ENCODE peak calls at places on chromosomes 16 and 17, in four cellular contexts. One of them, this sample, is unnamed.

GRCh38 chr17:57999496-58000017 is 7.5 kb downstream of the SRSF1 start:
- DNase-seq in stomach: no peak
- DNase-seq in skeletal muscle cell: no peak
- DNase-seq in lung: no peak
- DNase-seq in this sample: peak; percentile 89

GRCh38 chr17:80101946-80102706 is 745 bp downstream of the GAA start:
- DNase-seq in stomach: no peak
- DNase-seq in lung: no peak
- DNase-seq in skeletal muscle cell: no peak
- DNase-seq in this sample: peak; percentile 48

GRCh38 chr17:49520386-49521087 is 25.4 kb downstream of the NGFR start:
- DNase-seq in lung: no peak
- DNase-seq in skeletal muscle cell: no peak
- DNase-seq in stomach: no peak
- DNase-seq in this sample: no peak

GRCh38 chr17:66737524-66737923 is 97.4 kb upstream of the CACNG5 start:
- DNase-seq in skeletal muscle cell: no peak
- DNase-seq in lung: no peak
- DNase-seq in stomach: no peak
- DNase-seq in this sample: peak; percentile 77

GRCh38 chr17:50298018-50298417 is 23.8 kb downstream of the TMEM92 start:
- DNase-seq in lung: no peak
- DNase-seq in stomach: no peak
- DNase-seq in skeletal muscle cell: no peak
- DNase-seq in this sample: no peak

GRCh38 chr16:76071690-76072089 is 205.5 kb upstream of the CNTNAP4 start:
- DNase-seq in lung: no peak
- DNase-seq in skeletal muscle cell: no peak
- DNase-seq in stomach: no peak
- DNase-seq in this sample: no peak

GRCh38 chr17:50534222-50534978 is 1.9 kb downstream of the EPN3 start:
- DNase-seq in skeletal muscle cell: no peak
- DNase-seq in stomach: peak; percentile 83
- DNase-seq in lung: no peak
- DNase-seq in this sample: no peak

GRCh38 chr16:31297496-31297895 is 37.7 kb downstream of the ITGAM start:
- DNase-seq in skeletal muscle cell: no peak
- DNase-seq in lung: no peak
- DNase-seq in stomach: no peak
- DNase-seq in this sample: no peak

GRCh38 chr17:76122411-76123126 is 18.5 kb downstream of the FOXJ1 start:
- DNase-seq in skeletal muscle cell: no peak
- DNase-seq in lung: no peak
- DNase-seq in stomach: no peak
- DNase-seq in this sample: no peak

GRCh38 chr17:80833952-80834895 is 157.4 kb upstream of the CHMP6 start:
- DNase-seq in skeletal muscle cell: peak; percentile 72
- DNase-seq in lung: no peak
- DNase-seq in stomach: no peak
- DNase-seq in this sample: peak; percentile 74

GRCh38 chr16:17947165-17947564 is 389.4 kb downstream of the NPIPA8 start:
- DNase-seq in skeletal muscle cell: no peak
- DNase-seq in lung: no peak
- DNase-seq in stomach: no peak
- DNase-seq in this sample: no peak

GRCh38 chr17:81097134-81097942 is 62.4 kb downstream of the BAIAP2 start:
- DNase-seq in skeletal muscle cell: peak; percentile 57
- DNase-seq in lung: peak; percentile 71
- DNase-seq in stomach: peak; percentile 74
- DNase-seq in this sample: peak; percentile 87

GRCh38 chr17:35088911-35089845 is 25.7 kb upstream of the RFFL start:
- DNase-seq in skeletal muscle cell: no peak
- DNase-seq in lung: peak; percentile 83
- DNase-seq in stomach: peak; percentile 94
- DNase-seq in this sample: peak; percentile 79

GRCh38 chr16:26015776-26016175 is 324.0 kb downstream of the HS3ST4 start:
- DNase-seq in skeletal muscle cell: no peak
- DNase-seq in stomach: no peak
- DNase-seq in lung: no peak
- DNase-seq in this sample: no peak

GRCh38 chr16:35305476-35305875 is 1846.1 kb downstream of the TP53TG3F start:
- DNase-seq in lung: no peak
- DNase-seq in stomach: no peak
- DNase-seq in skeletal muscle cell: no peak
- DNase-seq in this sample: no peak

GRCh38 chr16:15907863-15908478 is 19.6 kb upstream of the CEP20 start:
- DNase-seq in stomach: peak; percentile 35
- DNase-seq in lung: peak; percentile 31
- DNase-seq in skeletal muscle cell: no peak
- DNase-seq in this sample: peak; percentile 56

GRCh38 chr16:48740964-48741363 is 131.0 kb upstream of the N4BP1 start:
- DNase-seq in skeletal muscle cell: no peak
- DNase-seq in lung: no peak
- DNase-seq in stomach: no peak
- DNase-seq in this sample: no peak

GRCh38 chr17:58338907-58339774 is 10.5 kb upstream of the TSPOAP1 start:
- DNase-seq in lung: peak; percentile 54
- DNase-seq in stomach: no peak
- DNase-seq in skeletal muscle cell: peak; percentile 62
- DNase-seq in this sample: peak; percentile 62

GRCh38 chr16:86593913-86594312 is 15.6 kb downstream of the FOXL1 start:
- DNase-seq in skeletal muscle cell: no peak
- DNase-seq in stomach: no peak
- DNase-seq in lung: no peak
- DNase-seq in this sample: no peak

GRCh38 chr16:3444032-3444388 is 530 bp downstream of the NAA60 start:
- DNase-seq in lung: no peak
- DNase-seq in stomach: peak; percentile 36
- DNase-seq in skeletal muscle cell: peak; percentile 47
- DNase-seq in this sample: peak; percentile 80

GRCh38 chr17:57109393-57110151 is 24.5 kb downstream of the AKAP1 start:
- DNase-seq in lung: no peak
- DNase-seq in stomach: no peak
- DNase-seq in skeletal muscle cell: no peak
- DNase-seq in this sample: peak; percentile 39

GRCh38 chr17:49076575-49077384 is 55.8 kb upstream of the B4GALNT2 start:
- DNase-seq in stomach: no peak
- DNase-seq in lung: no peak
- DNase-seq in skeletal muscle cell: peak; percentile 75
- DNase-seq in this sample: peak; percentile 92

GRCh38 chr17:65198653-65199382 is 61.6 kb downstream of the RGS9 start:
- DNase-seq in skeletal muscle cell: no peak
- DNase-seq in stomach: no peak
- DNase-seq in lung: no peak
- DNase-seq in this sample: peak; percentile 82

GRCh38 chr17:68398731-68399637 is 58.3 kb downstream of the WIPI1 start:
- DNase-seq in lung: peak; percentile 53
- DNase-seq in stomach: peak; percentile 60
- DNase-seq in skeletal muscle cell: peak; percentile 49
- DNase-seq in this sample: peak; percentile 90

GRCh38 chr16:85328665-85329058 is 216.4 kb upstream of the CIBAR2 start:
- DNase-seq in skeletal muscle cell: no peak
- DNase-seq in lung: no peak
- DNase-seq in stomach: no peak
- DNase-seq in this sample: no peak

GRCh38 chr16:10561425-10561824 is 19.0 kb downstream of the EMP2 start:
- DNase-seq in lung: no peak
- DNase-seq in stomach: no peak
- DNase-seq in skeletal muscle cell: no peak
- DNase-seq in this sample: no peak

GRCh38 chr16:10558305-10558704 is 22.1 kb downstream of the EMP2 start:
- DNase-seq in skeletal muscle cell: no peak
- DNase-seq in stomach: peak; percentile 40
- DNase-seq in lung: no peak
- DNase-seq in this sample: no peak

GRCh38 chr16:10557750-10558149 is 22.6 kb downstream of the EMP2 start:
- DNase-seq in stomach: no peak
- DNase-seq in skeletal muscle cell: no peak
- DNase-seq in lung: no peak
- DNase-seq in this sample: no peak

GRCh38 chr16:10561001-10561400 is 19.4 kb downstream of the EMP2 start:
- DNase-seq in lung: no peak
- DNase-seq in stomach: no peak
- DNase-seq in skeletal muscle cell: no peak
- DNase-seq in this sample: no peak

GRCh38 chr16:10558746-10559641 is 21.4 kb downstream of the EMP2 start:
- DNase-seq in stomach: peak; percentile 75
- DNase-seq in skeletal muscle cell: no peak
- DNase-seq in lung: peak; percentile 54
- DNase-seq in this sample: no peak
- H3K4me3 ChIP-seq in stomach: peak overlapping the region; percentile 10
- H3K4me3 ChIP-seq in skeletal muscle cell: no peak overlapping the region
- H3K4me3 ChIP-seq in lung: no peak overlapping the region
- H3K4me3 ChIP-seq in this sample: no peak overlapping the region

DNA sequence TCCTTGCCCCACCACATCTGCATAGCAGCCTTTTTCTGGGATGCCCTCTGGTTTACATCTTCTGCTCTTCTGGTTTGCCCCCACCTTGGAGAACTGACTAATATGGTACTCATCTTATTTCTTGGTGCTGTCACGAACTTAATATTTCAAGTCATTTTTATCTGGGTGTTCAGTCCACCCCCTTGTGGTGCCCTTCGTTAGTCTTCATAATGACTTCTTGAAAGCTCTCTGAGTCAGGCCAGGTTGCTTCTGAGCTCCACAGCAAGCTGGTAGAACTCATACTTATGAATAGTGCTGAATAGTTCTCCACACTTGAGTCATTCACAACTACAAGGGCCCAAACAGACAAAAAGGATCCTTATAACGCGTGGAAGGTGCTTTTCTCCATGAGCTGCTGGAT is 35.8 kb upstream of the TEKT3 start:
- DNase-seq in skeletal muscle cell: no peak
- DNase-seq in stomach: no peak
- DNase-seq in lung: no peak
- DNase-seq in this sample: peak; percentile 58
- H3K4me3 ChIP-seq in skeletal muscle cell: no peak overlapping the region
- H3K4me3 ChIP-seq in stomach: no peak overlapping the region
- H3K4me3 ChIP-seq in lung: no peak overlapping the region
- H3K4me3 ChIP-seq in this sample: no peak overlapping the region

GRCh38 chr17:39627170-39627716 is 491 bp downstream of the PPP1R1B start:
- DNase-seq in lung: no peak
- DNase-seq in stomach: no peak
- DNase-seq in skeletal muscle cell: no peak
- DNase-seq in this sample: no peak

GRCh38 chr17:39626671-39627169 is at the start of gene PPP1R1B:
- DNase-seq in stomach: no peak
- DNase-seq in skeletal muscle cell: no peak
- DNase-seq in lung: no peak
- DNase-seq in this sample: peak; percentile 39

GRCh38 chr17:39628655-39629493 is 2.1 kb downstream of the PPP1R1B start:
- DNase-seq in skeletal muscle cell: no peak
- DNase-seq in lung: peak; percentile 54
- DNase-seq in stomach: peak; percentile 49
- DNase-seq in this sample: no peak

GRCh38 chr17:39629494-39629880 is 2.7 kb downstream of the PPP1R1B start:
- DNase-seq in stomach: no peak
- DNase-seq in skeletal muscle cell: no peak
- DNase-seq in lung: no peak
- DNase-seq in this sample: no peak

DNA sequence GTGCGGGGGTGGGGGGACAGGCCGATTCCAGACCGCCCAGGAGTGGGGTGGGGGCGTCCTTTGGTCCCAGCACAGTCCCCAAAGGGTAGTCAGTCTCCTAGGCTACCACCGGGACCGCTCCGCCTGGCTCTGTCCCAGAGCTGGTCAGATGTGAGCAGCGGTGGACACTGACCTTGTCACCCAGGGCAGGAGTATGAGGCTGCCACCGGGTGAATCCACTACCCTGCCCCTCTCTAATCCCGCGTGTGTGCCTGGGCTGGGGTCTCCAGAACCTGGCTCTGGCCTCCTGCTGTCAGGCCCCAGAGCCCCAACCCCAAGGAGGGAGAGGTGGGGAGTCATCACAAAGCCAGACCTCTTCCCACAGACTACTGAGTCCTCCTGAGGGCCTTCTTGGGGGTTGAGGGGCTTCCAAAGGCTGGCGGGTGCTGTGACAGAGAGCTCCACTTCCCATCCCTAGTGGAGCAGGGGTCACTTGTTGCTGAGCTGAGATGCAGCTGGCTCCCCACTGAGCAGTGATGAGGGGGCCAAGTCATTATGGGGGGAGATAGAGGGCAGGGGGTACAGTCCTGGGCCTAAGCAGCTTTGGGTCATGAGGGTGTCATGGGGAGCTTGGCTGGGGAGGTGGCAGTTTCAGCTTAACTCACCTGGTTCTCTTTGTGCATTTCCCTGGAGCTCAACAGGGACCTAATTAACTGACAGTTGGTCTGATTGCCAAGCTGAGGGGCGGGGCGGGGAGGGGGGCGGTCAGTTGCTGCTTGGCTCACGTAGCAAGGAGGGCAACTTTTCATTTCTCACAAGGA is 1.2 kb downstream of the PPP1R1B start:
- DNase-seq in stomach: no peak
- DNase-seq in lung: no peak
- DNase-seq in skeletal muscle cell: no peak
- DNase-seq in this sample: no peak
- H3K4me3 ChIP-seq in stomach: peak overlapping the region; percentile 34
- H3K4me3 ChIP-seq in lung: no peak overlapping the region
- H3K4me3 ChIP-seq in skeletal muscle cell: no peak overlapping the region
- H3K4me3 ChIP-seq in this sample: peak overlapping the region; percentile 29

GRCh38 chr17:17305282-17305801 is 2.2 kb downstream of the NT5M start:
- DNase-seq in skeletal muscle cell: no peak
- DNase-seq in lung: no peak
- DNase-seq in stomach: no peak
- DNase-seq in this sample: peak; percentile 23

GRCh38 chr17:17303010-17303846 is at the start of gene NT5M:
- DNase-seq in lung: peak; percentile 71
- DNase-seq in stomach: peak; percentile 79
- DNase-seq in skeletal muscle cell: no peak
- DNase-seq in this sample: peak; percentile 66

GRCh38 chr17:17304521-17304985 is 1.4 kb downstream of the NT5M start:
- DNase-seq in skeletal muscle cell: no peak
- DNase-seq in stomach: no peak
- DNase-seq in lung: no peak
- DNase-seq in this sample: no peak

GRCh38 chr17:17306181-17306580 is 3.0 kb downstream of the NT5M start:
- DNase-seq in lung: no peak
- DNase-seq in stomach: no peak
- DNase-seq in skeletal muscle cell: no peak
- DNase-seq in this sample: no peak

DNA sequence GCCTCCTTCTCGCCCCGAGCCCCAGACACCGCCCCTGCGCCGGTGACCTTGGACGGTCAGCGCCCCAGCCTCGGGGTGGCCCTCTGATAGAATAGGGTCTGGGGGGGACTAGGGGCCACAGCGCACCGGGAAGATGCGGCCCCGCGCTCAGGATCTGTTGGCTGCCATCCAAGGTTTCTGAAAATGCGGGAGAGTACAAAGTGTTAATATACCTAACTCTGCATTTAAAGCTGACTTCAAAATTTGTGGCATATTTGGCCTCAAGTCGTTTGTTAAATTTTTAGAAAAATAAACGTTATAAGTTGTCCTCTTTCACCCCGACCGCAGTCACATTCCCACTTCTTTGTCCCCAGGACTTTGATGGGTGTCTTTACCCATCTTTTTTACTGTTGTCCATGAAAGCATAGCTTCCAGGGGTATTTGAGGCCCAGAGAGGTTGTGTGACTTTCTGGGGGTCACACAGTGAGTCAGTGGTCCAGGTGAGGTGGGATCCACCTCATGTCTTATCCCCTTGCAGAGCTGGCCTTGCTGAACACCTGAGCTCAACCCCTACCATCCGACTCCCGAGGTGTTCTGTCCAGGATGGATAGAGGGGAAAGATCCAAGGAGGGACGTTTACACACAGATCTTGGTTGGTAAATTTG is 796 bp downstream of the NT5M start:
- DNase-seq in stomach: no peak
- DNase-seq in lung: no peak
- DNase-seq in skeletal muscle cell: no peak
- DNase-seq in this sample: no peak
- H3K4me3 ChIP-seq in stomach: peak overlapping the region; percentile 57
- H3K4me3 ChIP-seq in lung: peak overlapping the region; percentile 71
- H3K4me3 ChIP-seq in skeletal muscle cell: peak overlapping the region; percentile 63
- H3K4me3 ChIP-seq in this sample: peak overlapping the region; percentile 58

This sample was measured in choroid plexus epithelial cell.